ENCODE peak calls at places on chromosomes 6 and 20, in nine cellular contexts. W is heart left ventricle, G is right lobe of liver, L is tibial nerve, I is endothelial cell of umbilical vein, Z is uterus, C is IMR-90, N is prostate gland, J is A549. X is an unnamed sample.
A peak's percentile ranks its signal among the peaks of the same experiment; 100 is the strongest.

GRCh38 chr6:22141271-22141745 is 155.5 kb downstream of the PRL start:
- DNase-seq in W (peak; percentile 42), G (no peak), L (no peak), I (peak; percentile 99), Z (peak; percentile 25), C (peak; percentile 10), N (no peak), J (peak; percentile 62), X (peak; percentile 37)

GRCh38 chr20:58073945-58074920 is 154.2 kb downstream of the ANKRD60 start:
- DNase-seq in W (no peak), G (no peak), L (no peak), I (peak; percentile 81), Z (no peak), C (no peak), N (no peak), J (no peak), X (no peak)

GRCh38 chr6:93417421-93417996 is 1.9 kb downstream of the EPHA7 start:
- DNase-seq in W (peak; percentile 25), G (no peak), L (no peak), I (peak; percentile 6), Z (no peak), C (no peak), N (no peak), J (peak; percentile 19), X (no peak)

GRCh38 chr6:34383171-34383631 is 9.3 kb downstream of the NUDT3 start:
- DNase-seq in W (no peak), G (no peak), L (no peak), I (no peak), Z (peak; percentile 63), C (peak; percentile 86), N (no peak), J (no peak), X (no peak)

GRCh38 chr6:150541587-150541986 is 58.1 kb upstream of the PLEKHG1 start:
- DNase-seq in W (no peak), G (peak; percentile 49), L (no peak), I (peak; percentile 4), Z (no peak), C (no peak), N (no peak), J (no peak), X (peak; percentile 40)

GRCh38 chr20:36856196-36856595 is 19.7 kb upstream of the TLDC2 start:
- DNase-seq in W (peak; percentile 49), G (no peak), L (no peak), I (peak; percentile 24), Z (no peak), C (no peak), N (no peak), J (no peak), X (no peak)

GRCh38 chr20:62366370-62367135 is 559 bp downstream of the LAMA5 start:
- DNase-seq in W (peak; percentile 51), G (peak; percentile 51), L (no peak), I (no peak), Z (no peak), C (no peak), N (peak; percentile 73), J (peak; percentile 65), X (no peak)

GRCh38 chr6:56357616-56358373 is 110.4 kb upstream of the COL21A1 start:
- DNase-seq in W (no peak), G (no peak), L (no peak), I (no peak), Z (no peak), C (peak; percentile 57), N (no peak), J (no peak), X (no peak)

GRCh38 chr6:50989123-50989522 is 170.5 kb downstream of the TFAP2B start:
- DNase-seq in W (no peak), G (no peak), L (no peak), I (no peak), Z (no peak), C (no peak), N (no peak), J (no peak), X (no peak)

GRCh38 chr6:50994026-50994720 is 175.5 kb downstream of the TFAP2B start:
- DNase-seq in W (no peak), G (no peak), L (no peak), I (no peak), Z (no peak), C (no peak), N (no peak), J (no peak), X (no peak)

GRCh38 chr6:50992704-50993625 is 174.3 kb downstream of the TFAP2B start:
- DNase-seq in W (no peak), G (no peak), L (no peak), I (no peak), Z (no peak), C (no peak), N (no peak), J (no peak), X (no peak)

GRCh38 chr6:50992232-50992631 is 173.6 kb downstream of the TFAP2B start:
- DNase-seq in W (no peak), G (no peak), L (no peak), I (no peak), Z (no peak), C (no peak), N (no peak), J (no peak), X (no peak)

DNA sequence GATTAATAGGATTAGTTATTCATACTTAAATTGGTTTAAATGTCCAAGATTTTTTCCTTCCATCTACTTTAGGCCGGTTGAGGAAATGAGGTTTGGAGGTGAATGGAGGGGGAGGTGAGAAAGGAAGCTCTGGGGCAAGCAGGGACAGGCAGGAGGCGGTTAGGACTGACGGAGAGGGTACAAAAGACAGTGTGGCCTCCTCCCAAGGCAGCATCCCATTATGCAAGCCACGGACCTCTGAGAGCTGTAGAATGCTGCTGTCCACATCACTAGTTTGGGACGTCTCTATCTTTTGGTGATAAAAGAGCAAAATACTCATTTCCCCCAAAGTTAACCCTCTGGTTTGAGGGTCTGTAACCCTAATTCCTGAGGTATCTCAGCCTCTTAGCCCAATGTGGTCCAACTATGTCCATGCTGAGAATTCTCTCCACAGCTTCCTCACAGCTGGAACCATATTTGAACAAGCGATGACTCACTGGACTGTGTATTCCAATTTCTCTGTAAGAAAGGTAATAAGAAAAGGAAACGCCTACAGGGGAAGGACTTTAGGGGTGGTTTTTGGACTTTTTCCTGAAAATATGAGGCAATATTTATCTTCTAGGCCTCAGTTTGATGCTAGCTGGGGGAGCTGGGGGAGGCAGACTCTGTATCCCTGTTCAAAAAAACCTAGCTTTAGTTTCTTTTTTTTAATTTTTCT is 172.2 kb downstream of the TFAP2B start:
- DNase-seq in W (no peak), G (no peak), L (no peak), I (no peak), Z (no peak), C (no peak), N (no peak), J (peak; percentile 3), X (no peak)
- TF ChIP-seq POLR2A in W (no peak), G (no peak), L (no peak), I (no peak), Z (no peak), C (no peak), N (no peak), J (no peak), X (no peak)

GRCh38 chr6:145689529-145689928 is 45.8 kb downstream of the EPM2A start:
- DNase-seq in W (no peak), G (no peak), L (no peak), I (no peak), Z (no peak), C (no peak), N (no peak), J (no peak), X (no peak)

GRCh38 chr6:145690969-145691368 is 44.4 kb downstream of the EPM2A start:
- DNase-seq in W (no peak), G (no peak), L (no peak), I (no peak), Z (no peak), C (no peak), N (no peak), J (no peak), X (no peak)

GRCh38 chr6:145699462-145699861 is 35.9 kb downstream of the EPM2A start:
- DNase-seq in W (no peak), G (no peak), L (no peak), I (peak; percentile 80), Z (no peak), C (peak; percentile 82), N (no peak), J (peak; percentile 9), X (no peak)

GRCh38 chr6:145688493-145688905 is 46.8 kb downstream of the EPM2A start:
- DNase-seq in W (no peak), G (no peak), L (no peak), I (peak; percentile 71), Z (no peak), C (peak; percentile 86), N (no peak), J (no peak), X (no peak)

DNA sequence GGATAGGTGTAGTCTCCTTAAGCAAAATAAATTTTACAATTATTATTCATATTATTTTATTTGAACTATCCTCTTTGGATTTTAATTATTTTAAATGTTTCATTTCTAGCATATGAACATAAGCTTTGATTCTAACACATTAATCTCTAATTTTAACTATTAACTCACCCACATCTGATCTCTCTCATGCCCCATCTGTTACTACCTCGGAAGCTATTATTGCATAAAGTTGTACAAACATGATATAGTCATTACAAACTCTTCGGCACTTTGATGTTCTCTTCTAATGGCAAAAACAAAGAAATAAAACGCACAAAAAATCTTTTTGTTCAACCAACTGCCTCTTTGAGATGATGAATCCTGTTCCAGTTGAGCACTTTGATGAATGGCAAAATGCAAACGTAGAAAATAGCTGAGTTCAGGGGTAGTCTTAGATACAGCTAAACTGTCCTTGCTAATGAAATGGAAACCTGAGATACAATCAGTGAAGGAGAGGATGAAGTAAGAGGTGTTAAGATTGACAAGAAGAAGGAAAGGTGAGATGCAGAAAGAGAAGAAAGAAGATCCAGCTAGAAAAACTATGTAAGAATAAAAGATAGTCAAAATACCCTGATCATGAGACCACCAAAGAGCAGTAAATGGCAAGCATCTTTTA is 41.1 kb downstream of the EPM2A start:
- DNase-seq in W (no peak), G (no peak), L (no peak), I (no peak), Z (no peak), C (no peak), N (no peak), J (no peak), X (no peak)
- TF ChIP-seq CTCF in W (no peak), G (no peak), L (no peak), I (no peak), Z (no peak), C (no peak), N (no peak), J (no peak), X (no peak)

GRCh38 chr6:135329851-135330803 is 149.0 kb downstream of the MYB start:
- DNase-seq in W (no peak), G (no peak), L (no peak), I (no peak), Z (no peak), C (no peak), N (no peak), J (no peak), X (no peak)
- H3K4me1 ChIP-seq in W (no peaks in the 10 kb centered on the region), G (no peaks in the 10 kb centered on the region), L (no peaks in the 10 kb centered on the region), I (no peaks in the 10 kb centered on the region), Z (no peaks in the 10 kb centered on the region), C (no peaks in the 10 kb centered on the region), N (no peaks in the 10 kb centered on the region), J (no peaks in the 10 kb centered on the region), X (no peaks in the 10 kb centered on the region)

GRCh38 chr6:28220164-28221133 is 4.6 kb upstream of the ZSCAN9 start:
- DNase-seq in W (no peak), G (no peak), L (no peak), I (peak; percentile 5), Z (no peak), C (peak; percentile 22), N (no peak), J (no peak), X (no peak)

GRCh38 chr6:28224131-28225055 is 682 bp upstream of the ZSCAN9 start:
- DNase-seq in W (no peak), G (no peak), L (no peak), I (no peak), Z (no peak), C (no peak), N (no peak), J (no peak), X (no peak)

GRCh38 chr6:28226460-28226859 is 1.4 kb downstream of the ZSCAN9 start:
- DNase-seq in W (no peak), G (no peak), L (no peak), I (no peak), Z (no peak), C (no peak), N (no peak), J (no peak), X (no peak)

GRCh38 chr6:28225056-28225834 is at the start of gene ZSCAN9:
- DNase-seq in W (peak; percentile 91), G (peak; percentile 79), L (peak; percentile 55), I (peak; percentile 89), Z (peak; percentile 87), C (peak; percentile 89), N (peak; percentile 78), J (peak; percentile 90), X (peak; percentile 92)
- TF ChIP-seq POLR2A in W (no peak), G (peak; percentile 41), L (no peak), I (peak; percentile 82), Z (no peak), C (no peak), N (no peak), J (peak; percentile 58), X (peak; percentile 58)

X was measured in body of pancreas.